ENCODE peak calls at places on chromosome 7, in four cellular contexts. T is PC-3, J is GM18507, G is A172. B is an unnamed sample.

GRCh38 chr7:100489824-100490223 is 6.1 kb downstream of the NYAP1 start:
- DNase-seq in J (peak; percentile 66), G (peak; percentile 83), T (peak; percentile 35), B (peak; percentile 59)

GRCh38 chr7:2202361-2202761 is 30.4 kb downstream of the MAD1L1 start:
- DNase-seq in T (no peak), J (no peak), G (no peak), B (no peak)

GRCh38 chr7:69773535-69774225 is 175.4 kb downstream of the AUTS2 start:
- DNase-seq in G (peak; percentile 68), J (no peak), T (no peak), B (no peak)

GRCh38 chr7:110775046-110775445 is 315.9 kb upstream of the LRRN3 start:
- DNase-seq in G (no peak), J (no peak), T (no peak), B (no peak)

GRCh38 chr7:47474937-47475879 is 106.7 kb downstream of the TNS3 start:
- DNase-seq in T (peak; percentile 96), G (peak; percentile 100), J (peak; percentile 38), B (peak; percentile 38)

GRCh38 chr7:25391295-25391861 is 163.1 kb upstream of the NPVF start:
- DNase-seq in T (peak; percentile 30), J (no peak), G (peak; percentile 18), B (no peak)

GRCh38 chr7:78018541-78019456 is 220.2 kb downstream of the PHTF2 start:
- DNase-seq in T (peak; percentile 20), G (no peak), J (peak; percentile 0), B (no peak)

GRCh38 chr7:31938650-31939049 is 131.6 kb downstream of the PDE1C start:
- DNase-seq in G (peak; percentile 81), J (no peak), T (peak; percentile 85), B (no peak)

GRCh38 chr7:131878777-131879176 is 322.3 kb upstream of the PODXL start:
- DNase-seq in G (no peak), J (no peak), T (no peak), B (no peak)

GRCh38 chr7:148185050-148185449 is 405.5 kb upstream of the C7orf33 start:
- DNase-seq in G (peak; percentile 27), J (no peak), T (no peak), B (no peak)

GRCh38 chr7:41733063-41733398 is 30.1 kb upstream of the INHBA start:
- DNase-seq in J (no peak), T (peak; percentile 44), G (peak; percentile 35), B (no peak)

GRCh38 chr7:13920053-13920697 is 69.3 kb downstream of the ETV1 start:
- DNase-seq in G (peak; percentile 99), T (peak; percentile 97), J (no peak), B (no peak)

GRCh38 chr7:70512719-70513118 is 619.2 kb upstream of the GALNT17 start:
- DNase-seq in J (no peak), G (no peak), T (no peak), B (no peak)

GRCh38 chr7:103857435-103857834 is 132.0 kb downstream of the RELN start:
- DNase-seq in J (no peak), G (no peak), T (no peak), B (no peak)

GRCh38 chr7:572668-573495 is 53.2 kb upstream of the PDGFA start:
- DNase-seq in T (no peak), G (no peak), J (no peak), B (no peak)

GRCh38 chr7:151757274-151757673 is 119.6 kb downstream of the PRKAG2 start:
- DNase-seq in T (no peak), G (peak; percentile 75), J (no peak), B (no peak)

GRCh38 chr7:95906871-95907270 is 134.5 kb downstream of the DYNC1I1 start:
- DNase-seq in J (no peak), G (no peak), T (no peak), B (no peak)

GRCh38 chr7:6530626-6531491 is 20.4 kb downstream of the GRID2IP start:
- DNase-seq in G (no peak), T (no peak), J (no peak), B (no peak)

GRCh38 chr7:22549667-22550513 is 49.9 kb upstream of the STEAP1B start:
- DNase-seq in J (no peak), T (peak; percentile 64), G (no peak), B (no peak)

GRCh38 chr7:43431020-43431595 is 151.8 kb upstream of the STK17A start:
- DNase-seq in T (no peak), J (no peak), G (peak; percentile 54), B (no peak)

GRCh38 chr7:47724335-47724982 is 142.5 kb upstream of the TNS3 start:
- DNase-seq in G (peak; percentile 36), T (peak; percentile 66), J (no peak), B (no peak)

GRCh38 chr7:124785994-124786393 is 20.4 kb upstream of the GPR37 start:
- DNase-seq in T (no peak), G (no peak), J (no peak), B (no peak)

GRCh38 chr7:30469303-30469702 is 9.3 kb downstream of the NOD1 start:
- DNase-seq in J (no peak), G (peak; percentile 96), T (no peak), B (no peak)

GRCh38 chr7:155188821-155189599 is 108.7 kb upstream of the INSIG1 start:
- DNase-seq in T (no peak), G (no peak), J (no peak), B (no peak)

GRCh38 chr7:142669074-142669654 is 80.1 kb upstream of the PRSS1 start:
- DNase-seq in J (no peak), T (peak; percentile 68), G (peak; percentile 26), B (no peak)

GRCh38 chr7:144437370-144438191 is 34.1 kb upstream of the NOBOX start:
- DNase-seq in G (peak; percentile 40), J (peak; percentile 9), T (peak; percentile 88), B (peak; percentile 29)

GRCh38 chr7:121800916-121801675 is 71.9 kb upstream of the PTPRZ1 start:
- DNase-seq in J (no peak), T (no peak), G (no peak), B (no peak)

GRCh38 chr7:33578166-33578565 is 327.2 kb upstream of the BMPER start:
- DNase-seq in T (peak; percentile 65), J (no peak), G (peak; percentile 11), B (no peak)